ENCODE peak calls at places on chromosomes 5 and 9, in ten cellular contexts. C is CD4-positive, alpha-beta memory T cell; Z is heart right ventricle; B is spleen; N is H9; T is HCT116; R is neural progenitor cell; X is tibial artery; G is PC-3; J is aorta. P is an unnamed sample. For H3K4me1, the result is how much of the 10 kb centered on the place peaks cover.

GRCh38 chr5:84393969-84394368 is 9.3 kb upstream of the EDIL3 start:
- DNase-seq in T (peak), N (no peak), Z (no peak), B (no peak), G (peak), R (no peak), C (no peak), J (peak), X (peak), P (no peak)

GRCh38 chr5:128673411-128673957 is 135.4 kb upstream of the FBN2 start:
- DNase-seq in C (no peak), B (no peak), G (no peak), R (no peak), N (no peak), Z (no peak), T (no peak), X (no peak), J (no peak), P (no peak)

GRCh38 chr5:142472306-142472951 is 147.6 kb upstream of the SPRY4 start:
- DNase-seq in X (no peak), T (peak), Z (no peak), J (no peak), G (peak), R (no peak), N (no peak), C (peak), B (no peak), P (no peak)

GRCh38 chr9:14096182-14096922 is 217.6 kb downstream of the NFIB start:
- DNase-seq in C (no peak), R (peak), G (no peak), J (no peak), B (no peak), N (no peak), X (no peak), T (no peak), Z (no peak), P (no peak)

GRCh38 chr5:43305948-43306563 is 7.2 kb downstream of the HMGCS1 start:
- DNase-seq in T (peak), B (no peak), Z (no peak), G (peak), X (no peak), C (peak), R (peak), J (no peak), N (no peak), P (no peak)

GRCh38 chr9:121386442-121387175 is 16.6 kb upstream of the STOM start:
- DNase-seq in B (no peak), G (no peak), R (no peak), T (no peak), C (no peak), J (no peak), X (no peak), N (no peak), Z (no peak), P (no peak)

GRCh38 chr9:16619897-16620296 is 250.6 kb downstream of the BNC2 start:
- DNase-seq in C (no peak), G (no peak), Z (no peak), X (no peak), J (no peak), R (no peak), T (no peak), N (no peak), B (no peak), P (no peak)

GRCh38 chr5:2887401-2888348 is 136.2 kb upstream of the IRX2 start:
- DNase-seq in X (no peak), J (no peak), Z (no peak), B (peak), R (no peak), G (no peak), C (no peak), N (peak), T (no peak), P (no peak)

GRCh38 chr5:35822541-35822940 is 34.1 kb upstream of the IL7R start:
- DNase-seq in R (no peak), B (no peak), G (no peak), Z (no peak), X (no peak), C (peak), J (no peak), T (no peak), N (no peak), P (no peak)
- H3K4me1 ChIP-seq in R (under half), B (under half), G (under half), Z (under half), X (under half), C (half or more), J (under half), T (under half), N (under half), P (under half)

GRCh38 chr9:105656131-105656921 is 5.9 kb upstream of the TAL2 start:
- DNase-seq in T (no peak), B (peak), J (peak), N (peak), X (no peak), G (no peak), R (peak), C (no peak), Z (peak), P (peak)

GRCh38 chr9:105646879-105647594 is 15.2 kb upstream of the TAL2 start:
- DNase-seq in C (no peak), N (no peak), B (no peak), R (peak), J (no peak), Z (no peak), T (no peak), G (no peak), X (no peak), P (no peak)

GRCh38 chr9:105647595-105648349 is 14.5 kb upstream of the TAL2 start:
- DNase-seq in Z (no peak), N (peak), B (no peak), C (no peak), T (no peak), G (no peak), R (peak), X (no peak), J (no peak), P (peak)

GRCh38 chr9:105651806-105652205 is 10.5 kb upstream of the TAL2 start:
- DNase-seq in J (no peak), T (no peak), B (no peak), X (no peak), N (no peak), R (peak), Z (no peak), G (no peak), C (no peak), P (no peak)
- H3K4me1 ChIP-seq in J (under half), T (under half), B (under half), X (under half), N (under half), R (half or more), Z (under half), G (under half), C (under half), P (under half)

DNA sequence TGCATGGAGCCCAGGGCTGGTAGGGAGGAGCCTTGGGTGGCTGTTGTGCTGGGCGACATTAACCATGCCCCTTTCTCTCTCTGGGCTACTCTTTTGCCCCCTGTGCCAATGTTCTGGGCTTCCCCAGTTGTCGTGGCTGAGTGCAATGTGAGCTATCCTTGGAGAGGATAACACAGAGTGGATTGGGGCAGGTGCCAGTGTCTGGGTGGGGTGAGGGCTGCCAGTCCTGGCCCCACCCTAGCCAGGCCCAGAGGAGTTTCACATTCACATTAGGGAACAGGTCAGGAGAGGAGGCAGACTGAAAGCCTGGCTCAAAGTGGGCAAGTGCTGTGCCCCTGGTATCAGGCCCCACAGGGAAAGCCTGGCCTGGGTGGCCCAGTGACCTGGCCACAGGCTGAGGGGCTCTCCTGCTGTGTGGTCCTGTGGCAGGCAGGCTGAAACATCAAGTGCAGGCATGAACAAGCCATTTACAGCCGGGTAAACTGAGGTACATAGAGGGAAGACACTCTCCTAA is 7.5 kb upstream of the NDST1 start:
- DNase-seq in G (no peak), N (no peak), Z (peak), T (no peak), X (no peak), B (no peak), R (no peak), C (no peak), J (no peak), P (no peak)
- H3K4me1 ChIP-seq in G (under half), N (under half), Z (half or more), T (under half), X (half or more), B (half or more), R (half or more), C (under half), J (under half), P (half or more)

GRCh38 chr5:158039911-158040347 is 181.0 kb upstream of the CLINT1 start:
- DNase-seq in G (peak), Z (no peak), C (no peak), N (no peak), X (no peak), B (no peak), J (no peak), T (no peak), R (no peak), P (no peak)
- H3K4me1 ChIP-seq in G (under half), Z (under half), C (under half), N (under half), X (under half), B (under half), J (under half), T (under half), R (under half), P (under half)

GRCh38 chr5:157248771-157249475 is 17.0 kb upstream of the CYFIP2 start:
- DNase-seq in B (no peak), J (no peak), T (no peak), X (no peak), C (peak), N (no peak), Z (no peak), G (no peak), R (no peak), P (no peak)
- H3K4me1 ChIP-seq in B (under half), J (under half), T (under half), X (under half), C (half or more), N (under half), Z (under half), G (under half), R (under half), P (under half)

GRCh38 chr9:89535461-89535860 is 37.5 kb upstream of the SEMA4D start:
- DNase-seq in R (no peak), G (no peak), B (no peak), J (no peak), T (no peak), X (no peak), N (no peak), C (no peak), Z (no peak), P (no peak)

GRCh38 chr9:89536145-89536574 is 38.2 kb upstream of the SEMA4D start:
- DNase-seq in R (no peak), G (no peak), C (peak), Z (no peak), X (no peak), J (no peak), T (no peak), N (no peak), B (no peak), P (no peak)

GRCh38 chr9:89538874-89539273 is 41.0 kb upstream of the SEMA4D start:
- DNase-seq in G (no peak), J (no peak), B (no peak), R (no peak), C (peak), Z (no peak), T (no peak), X (no peak), N (no peak), P (no peak)

GRCh38 chr9:89536618-89537017 is 38.7 kb upstream of the SEMA4D start:
- DNase-seq in B (no peak), J (no peak), T (no peak), Z (no peak), G (no peak), C (no peak), N (no peak), X (no peak), R (no peak), P (no peak)

GRCh38 chr9:89537166-89537565 is 39.3 kb upstream of the SEMA4D start:
- DNase-seq in J (no peak), G (no peak), N (no peak), B (no peak), T (no peak), Z (no peak), C (no peak), X (no peak), R (no peak), P (no peak)
- H3K4me1 ChIP-seq in J (under half), G (under half), N (under half), B (under half), T (under half), Z (under half), C (half or more), X (under half), R (under half), P (under half)

GRCh38 chr9:124281934-124282351 is 24.2 kb downstream of the NEK6 start:
- DNase-seq in X (no peak), Z (no peak), C (no peak), T (no peak), R (no peak), B (no peak), J (no peak), G (no peak), N (no peak), P (no peak)

GRCh38 chr9:124283232-124283814 is 25.6 kb downstream of the NEK6 start:
- DNase-seq in X (no peak), B (no peak), T (no peak), R (no peak), N (no peak), C (no peak), Z (no peak), J (no peak), G (no peak), P (no peak)

GRCh38 chr9:124284237-124284831 is 26.6 kb downstream of the NEK6 start:
- DNase-seq in Z (peak), X (no peak), T (no peak), G (no peak), N (no peak), J (no peak), C (no peak), R (no peak), B (no peak), P (no peak)

GRCh38 chr9:124284940-124285441 is 27.2 kb downstream of the NEK6 start:
- DNase-seq in G (no peak), R (no peak), Z (no peak), J (no peak), X (peak), C (no peak), B (no peak), T (no peak), N (no peak), P (no peak)

GRCh38 chr9:124282442-124283231 is 24.9 kb downstream of the NEK6 start:
- DNase-seq in N (no peak), X (peak), Z (peak), R (no peak), G (no peak), C (no peak), T (no peak), B (no peak), J (peak), P (peak)
- H3K4me1 ChIP-seq in N (under half), X (half or more), Z (half or more), R (under half), G (under half), C (under half), T (under half), B (half or more), J (under half), P (half or more)

GRCh38 chr5:8613078-8613685 is 744.2 kb downstream of the MTRR start:
- DNase-seq in T (no peak), X (no peak), C (no peak), B (no peak), Z (no peak), R (no peak), J (no peak), G (no peak), N (no peak), P (no peak)
- H3K4me1 ChIP-seq in T (under half), X (under half), C (under half), B (under half), Z (under half), R (under half), J (under half), G (under half), N (under half), P (under half)

GRCh38 chr9:113577525-113578261 is 114.2 kb downstream of the RGS3 start:
- DNase-seq in T (no peak), Z (no peak), G (peak), N (no peak), C (no peak), R (no peak), J (peak), B (peak), X (peak), P (no peak)
- H3K4me1 ChIP-seq in T (half or more), Z (half or more), G (half or more), N (under half), C (half or more), R (under half), J (under half), B (half or more), X (half or more), P (under half)

P was measured in ovary.